ENCODE peak calls at places on chromosomes 7 and 10, in four cellular contexts. W, O, J and B are unnamed samples.

GRCh38 chr10:23151071-23151470 is 41.0 kb upstream of the PTF1A start:
- DNase-seq in W (no peak), O (no peak), J (no peak), B (no peak)

GRCh38 chr10:129741280-129741977 is 222.6 kb downstream of the EBF3 start:
- DNase-seq in W (no peak), O (no peak), J (no peak), B (no peak)

GRCh38 chr7:140054751-140055150 is 8.0 kb downstream of the PARP12 start:
- DNase-seq in W (no peak), O (no peak), J (no peak), B (no peak)

GRCh38 chr7:129825005-129825553 is 127.7 kb downstream of the UBE2H start:
- DNase-seq in W (no peak), O (peak), J (no peak), B (peak)

GRCh38 chr7:124088590-124088989 is 55.7 kb upstream of the TMEM229A start:
- DNase-seq in W (no peak), O (no peak), J (no peak), B (peak)

GRCh38 chr7:156219307-156220077 is 407.2 kb upstream of the SHH start:
- DNase-seq in W (no peak), O (no peak), J (no peak), B (no peak)

GRCh38 chr10:98110356-98110755 is 24.1 kb upstream of the R3HCC1L start:
- DNase-seq in W (no peak), O (no peak), J (no peak), B (no peak)

GRCh38 chr7:112547916-112548315 is 67.1 kb downstream of the LSMEM1 start:
- DNase-seq in W (no peak), O (no peak), J (no peak), B (no peak)

GRCh38 chr10:117716896-117717295 is 174.3 kb downstream of the EMX2 start:
- DNase-seq in W (no peak), O (no peak), J (no peak), B (peak)

GRCh38 chr10:110648743-110649651 is 4.9 kb downstream of the RBM20 start:
- DNase-seq in W (no peak), O (no peak), J (no peak), B (no peak)

GRCh38 chr7:121562274-121562673 is 166.2 kb upstream of the FAM3C start:
- DNase-seq in W (no peak), O (no peak), J (no peak), B (no peak)

GRCh38 chr10:49512121-49512809 is 26.7 kb downstream of the ERCC6 start:
- DNase-seq in W (no peak), O (no peak), J (no peak), B (peak)
- TF ChIP-seq CTCF in W (peak), O (peak), J (peak), B (peak)

GRCh38 chr10:51895209-51895608 is 195.8 kb upstream of the CSTF2T start:
- DNase-seq in W (peak), O (no peak), J (peak), B (peak)

GRCh38 chr10:51894752-51895151 is 195.4 kb upstream of the CSTF2T start:
- DNase-seq in W (no peak), O (no peak), J (peak), B (no peak)

GRCh38 chr10:51892965-51893658 is 193.7 kb upstream of the CSTF2T start:
- DNase-seq in W (no peak), O (no peak), J (no peak), B (peak)

GRCh38 chr10:51888263-51888662 is 188.9 kb upstream of the CSTF2T start:
- DNase-seq in W (no peak), O (no peak), J (no peak), B (no peak)

GRCh38 chr10:51892313-51892712 is 192.9 kb upstream of the CSTF2T start:
- DNase-seq in W (no peak), O (no peak), J (no peak), B (no peak)
- TF ChIP-seq CTCF in W (no peak), O (no peak), J (no peak), B (no peak)

DNA sequence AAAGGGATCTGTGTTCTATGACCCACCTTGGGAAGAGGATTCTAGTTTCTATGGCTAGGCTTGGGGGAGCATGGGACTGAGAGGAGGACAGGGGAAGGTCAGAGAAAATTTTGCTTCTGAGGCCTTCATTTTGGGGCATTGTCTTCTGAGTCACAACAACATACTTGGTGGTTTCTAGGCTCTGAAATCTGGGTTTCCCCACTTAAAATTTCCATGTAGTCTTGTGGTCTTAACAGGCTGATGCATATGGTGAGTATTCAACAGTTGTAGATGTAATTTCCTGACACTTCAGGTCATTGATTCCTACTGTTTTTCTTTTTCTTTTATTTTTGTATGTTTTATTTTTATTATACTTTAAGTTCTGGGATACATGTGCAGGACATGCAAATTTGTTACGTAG is 88.5 kb downstream of the ANKRD7 start:
- DNase-seq in W (no peak), O (no peak), J (no peak), B (no peak)
- TF ChIP-seq CTCF in W (no peak), O (no peak), J (no peak), B (no peak)

DNA sequence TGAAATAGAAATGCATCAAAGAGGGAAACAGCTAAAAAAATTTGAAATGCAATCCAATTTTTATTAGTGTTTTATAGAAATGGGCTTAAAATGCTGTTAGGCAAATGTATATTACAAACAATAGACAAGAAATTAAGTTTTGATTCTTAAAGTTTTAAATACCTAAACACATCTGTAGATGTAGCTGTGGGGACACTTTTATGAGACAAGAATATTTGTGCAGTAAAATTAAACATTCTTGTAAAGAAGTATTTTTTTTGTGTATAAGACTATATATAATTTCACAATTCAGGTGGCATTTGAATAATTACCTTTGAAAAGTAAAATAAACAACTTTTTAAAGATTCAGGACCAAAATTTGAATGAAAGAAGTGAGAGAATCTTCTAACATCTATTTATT is 1015.9 kb downstream of the REEP3 start:
- DNase-seq in W (no peak), O (no peak), J (no peak), B (no peak)
- TF ChIP-seq CTCF in W (no peak), O (no peak), J (no peak), B (no peak)

DNA sequence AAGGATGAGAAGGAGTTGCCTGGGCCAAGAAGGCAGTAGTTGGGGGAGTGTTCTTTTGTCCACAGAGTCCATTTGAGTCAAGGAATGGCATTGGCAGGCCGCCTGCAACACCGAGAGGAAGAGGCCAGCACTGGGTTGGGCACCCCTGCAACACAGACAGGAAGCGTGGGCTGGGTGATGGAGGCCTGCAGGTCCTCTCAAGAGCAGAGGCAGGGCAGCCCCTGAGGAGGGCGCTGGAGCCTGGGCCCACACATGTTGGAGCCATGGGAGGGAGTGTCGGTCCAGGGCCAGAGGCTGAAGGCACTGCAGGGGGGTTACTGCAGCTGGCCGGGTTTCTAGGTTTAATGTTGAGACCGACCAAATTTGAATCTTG is 137.3 kb downstream of the PTPN20 start:
- DNase-seq in W (no peak), O (no peak), J (no peak), B (no peak)
- TF ChIP-seq CTCF in W (no peak), O (no peak), J (no peak), B (no peak)

GRCh38 chr7:30285067-30285530 is 702 bp downstream of the ZNRF2 start:
- DNase-seq in W (no peak), O (peak), J (no peak), B (peak)
- TF ChIP-seq CTCF in W (no peak), O (no peak), J (no peak), B (no peak)

GRCh38 chr10:101056365-101057151 is 5.2 kb upstream of the KAZALD1 start:
- DNase-seq in W (no peak), O (no peak), J (no peak), B (no peak)

GRCh38 chr10:101052285-101052684 is 9.5 kb upstream of the KAZALD1 start:
- DNase-seq in W (no peak), O (no peak), J (peak), B (peak)

GRCh38 chr10:101053516-101053915 is 8.3 kb upstream of the KAZALD1 start:
- DNase-seq in W (no peak), O (no peak), J (no peak), B (no peak)

GRCh38 chr10:101055416-101055815 is 6.4 kb upstream of the KAZALD1 start:
- DNase-seq in W (no peak), O (no peak), J (no peak), B (no peak)

GRCh38 chr10:101054351-101054750 is 7.4 kb upstream of the KAZALD1 start:
- DNase-seq in W (no peak), O (no peak), J (no peak), B (no peak)
- TF ChIP-seq CTCF in W (no peak), O (no peak), J (no peak), B (no peak)

GRCh38 chr7:98293746-98294145 is 12.3 kb downstream of the BRI3 start:
- DNase-seq in W (no peak), O (no peak), J (no peak), B (no peak)

GRCh38 chr7:98293265-98293664 is 11.8 kb downstream of the BRI3 start:
- DNase-seq in W (no peak), O (no peak), J (no peak), B (no peak)

GRCh38 chr7:98295467-98296220 is 14.2 kb downstream of the BRI3 start:
- DNase-seq in W (no peak), O (no peak), J (no peak), B (no peak)

GRCh38 chr7:98294326-98294725 is 12.8 kb downstream of the BRI3 start:
- DNase-seq in W (no peak), O (no peak), J (no peak), B (no peak)

GRCh38 chr7:98294798-98295382 is 13.4 kb downstream of the BRI3 start:
- DNase-seq in W (no peak), O (peak), J (no peak), B (peak)
- TF ChIP-seq CTCF in W (no peak), O (peak), J (peak), B (peak)